ENCODE peak calls at places on chromosome 22, in six cellular contexts. One of them, this sample, is unnamed.

GRCh38 chr22:45565973-45566372 is 63.3 kb downstream of the FBLN1 start:
- DNase-seq in hepatocyte: no peak
- DNase-seq in fibroblast of mammary gland: no peak
- DNase-seq in AG04449: no peak
- DNase-seq in bronchial epithelial cell: no peak
- DNase-seq in uterus: no peak
- DNase-seq in this sample: no peak

GRCh38 chr22:38631724-38632123 is 24.5 kb downstream of the FAM227A start:
- DNase-seq in hepatocyte: no peak
- DNase-seq in fibroblast of mammary gland: no peak
- DNase-seq in AG04449: no peak
- DNase-seq in bronchial epithelial cell: no peak
- DNase-seq in uterus: no peak
- DNase-seq in this sample: no peak

GRCh38 chr22:31154975-31155374 is 5.0 kb upstream of the RNF185 start:
- DNase-seq in hepatocyte: no peak
- DNase-seq in fibroblast of mammary gland: no peak
- DNase-seq in AG04449: no peak
- DNase-seq in bronchial epithelial cell: no peak
- DNase-seq in uterus: no peak
- DNase-seq in this sample: no peak

GRCh38 chr22:32571764-32572163 is 97.2 kb downstream of the FBXO7 start:
- DNase-seq in hepatocyte: no peak
- DNase-seq in fibroblast of mammary gland: no peak
- DNase-seq in AG04449: no peak
- DNase-seq in bronchial epithelial cell: no peak
- DNase-seq in uterus: no peak
- DNase-seq in this sample: no peak

GRCh38 chr22:40414306-40414705 is 43.9 kb downstream of the SGSM3 start:
- DNase-seq in hepatocyte: no peak
- DNase-seq in fibroblast of mammary gland: peak
- DNase-seq in AG04449: no peak
- DNase-seq in bronchial epithelial cell: peak
- DNase-seq in uterus: no peak
- DNase-seq in this sample: peak

GRCh38 chr22:49567894-49568750 is 259.6 kb downstream of the BRD1 start:
- DNase-seq in hepatocyte: no peak
- DNase-seq in fibroblast of mammary gland: no peak
- DNase-seq in AG04449: no peak
- DNase-seq in bronchial epithelial cell: no peak
- DNase-seq in uterus: peak
- DNase-seq in this sample: no peak

GRCh38 chr22:37163618-37164534 is 14.2 kb upstream of the IL2RB start:
- DNase-seq in hepatocyte: no peak
- DNase-seq in fibroblast of mammary gland: no peak
- DNase-seq in AG04449: no peak
- DNase-seq in bronchial epithelial cell: no peak
- DNase-seq in uterus: no peak
- DNase-seq in this sample: no peak

GRCh38 chr22:19824197-19825015 is 30.3 kb downstream of the GNB1L start:
- DNase-seq in hepatocyte: peak
- DNase-seq in fibroblast of mammary gland: no peak
- DNase-seq in AG04449: no peak
- DNase-seq in bronchial epithelial cell: no peak
- DNase-seq in uterus: no peak
- DNase-seq in this sample: peak

GRCh38 chr22:24099661-24100060 is 81.6 kb upstream of the SUSD2 start:
- DNase-seq in hepatocyte: no peak
- DNase-seq in fibroblast of mammary gland: no peak
- DNase-seq in AG04449: no peak
- DNase-seq in bronchial epithelial cell: no peak
- DNase-seq in uterus: peak
- DNase-seq in this sample: no peak

GRCh38 chr22:18952022-18952421 is 15.9 kb upstream of the PRODH start:
- DNase-seq in hepatocyte: no peak
- DNase-seq in fibroblast of mammary gland: no peak
- DNase-seq in AG04449: no peak
- DNase-seq in bronchial epithelial cell: no peak
- DNase-seq in uterus: no peak
- DNase-seq in this sample: no peak

GRCh38 chr22:37525073-37525745 is 6.0 kb upstream of the CARD10 start:
- DNase-seq in hepatocyte: peak
- DNase-seq in fibroblast of mammary gland: peak
- DNase-seq in AG04449: peak
- DNase-seq in bronchial epithelial cell: peak
- DNase-seq in uterus: no peak
- DNase-seq in this sample: peak

DNA sequence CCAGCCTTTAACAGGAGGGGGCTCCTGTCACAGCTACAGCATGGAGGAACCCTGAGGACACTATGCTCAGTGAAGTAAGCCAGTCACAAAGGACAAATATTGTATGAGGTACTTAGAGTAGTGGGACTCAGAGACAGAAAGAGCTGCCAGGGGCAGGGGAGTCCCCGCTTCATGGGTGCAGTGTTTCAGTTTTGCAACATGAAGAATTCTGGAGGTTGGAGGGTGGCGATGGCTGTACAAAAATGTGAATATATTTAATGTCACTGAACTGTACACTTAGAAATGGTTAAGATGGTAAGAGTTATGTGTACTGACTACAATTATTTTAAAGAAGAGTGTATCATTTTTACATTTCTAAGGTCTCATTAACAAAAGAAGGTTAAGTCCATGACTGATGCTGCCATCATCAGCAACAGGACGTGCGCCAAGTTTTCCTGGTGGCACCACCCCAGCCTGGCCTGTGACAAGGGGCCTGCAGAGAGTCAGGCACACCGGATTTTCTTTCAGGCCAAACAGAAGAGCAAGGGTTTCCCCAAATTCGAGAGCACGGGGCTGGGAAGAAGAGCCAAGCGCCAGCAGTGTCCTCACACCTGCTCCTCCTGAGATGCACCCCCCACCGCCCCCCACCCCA is 22.1 kb downstream of the YPEL1 start:
- DNase-seq in hepatocyte: no peak
- DNase-seq in fibroblast of mammary gland: no peak
- DNase-seq in AG04449: no peak
- DNase-seq in bronchial epithelial cell: peak
- DNase-seq in uterus: no peak
- DNase-seq in this sample: peak
- TF ChIP-seq CTCF in hepatocyte: no peak
- TF ChIP-seq CTCF in fibroblast of mammary gland: no peak
- TF ChIP-seq CTCF in AG04449: no peak
- TF ChIP-seq CTCF in bronchial epithelial cell: no peak
- TF ChIP-seq CTCF in uterus: no peak
- TF ChIP-seq CTCF in this sample: no peak

GRCh38 chr22:35892192-35892591 is 136.4 kb downstream of the RBFOX2 start:
- DNase-seq in hepatocyte: no peak
- DNase-seq in fibroblast of mammary gland: peak
- DNase-seq in AG04449: no peak
- DNase-seq in bronchial epithelial cell: peak
- DNase-seq in uterus: peak
- DNase-seq in this sample: peak

GRCh38 chr22:35893698-35894097 is 134.9 kb downstream of the RBFOX2 start:
- DNase-seq in hepatocyte: no peak
- DNase-seq in fibroblast of mammary gland: peak
- DNase-seq in AG04449: no peak
- DNase-seq in bronchial epithelial cell: no peak
- DNase-seq in uterus: peak
- DNase-seq in this sample: no peak

GRCh38 chr22:35896306-35896705 is 132.3 kb downstream of the RBFOX2 start:
- DNase-seq in hepatocyte: no peak
- DNase-seq in fibroblast of mammary gland: no peak
- DNase-seq in AG04449: no peak
- DNase-seq in bronchial epithelial cell: peak
- DNase-seq in uterus: no peak
- DNase-seq in this sample: peak

GRCh38 chr22:35894937-35895708 is 133.5 kb downstream of the RBFOX2 start:
- DNase-seq in hepatocyte: peak
- DNase-seq in fibroblast of mammary gland: peak
- DNase-seq in AG04449: peak
- DNase-seq in bronchial epithelial cell: peak
- DNase-seq in uterus: peak
- DNase-seq in this sample: peak

GRCh38 chr22:35894464-35894878 is 134.2 kb downstream of the RBFOX2 start:
- DNase-seq in hepatocyte: no peak
- DNase-seq in fibroblast of mammary gland: no peak
- DNase-seq in AG04449: no peak
- DNase-seq in bronchial epithelial cell: no peak
- DNase-seq in uterus: peak
- DNase-seq in this sample: peak
- H3K4me3 ChIP-seq in hepatocyte: no peak
- H3K4me3 ChIP-seq in fibroblast of mammary gland: no peak
- H3K4me3 ChIP-seq in AG04449: no peak
- H3K4me3 ChIP-seq in bronchial epithelial cell: peak
- H3K4me3 ChIP-seq in uterus: peak
- H3K4me3 ChIP-seq in this sample: peak

DNA sequence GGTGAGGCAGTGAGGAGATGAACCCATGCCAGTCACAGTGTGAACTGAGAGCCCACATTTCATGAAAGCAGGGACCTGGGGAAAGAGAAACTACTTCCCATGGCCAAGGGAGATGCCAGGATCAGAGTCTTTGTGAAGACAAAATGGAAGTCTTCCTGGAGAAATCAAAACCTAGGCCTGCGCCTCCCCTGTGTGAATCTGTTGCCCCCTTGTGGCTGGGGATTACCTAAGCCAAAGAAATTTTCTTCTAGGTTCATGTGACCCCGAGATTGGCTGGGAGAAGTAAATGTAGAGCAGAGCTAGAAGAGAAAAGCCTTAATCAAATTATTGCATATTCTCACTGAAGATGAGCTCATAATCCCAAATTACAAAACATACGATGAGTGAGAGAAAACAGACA is 1075.3 kb downstream of the TBC1D22A start:
- DNase-seq in hepatocyte: peak
- DNase-seq in fibroblast of mammary gland: peak
- DNase-seq in AG04449: no peak
- DNase-seq in bronchial epithelial cell: peak
- DNase-seq in uterus: no peak
- DNase-seq in this sample: peak
- TF ChIP-seq CTCF in hepatocyte: peak
- TF ChIP-seq CTCF in fibroblast of mammary gland: peak
- TF ChIP-seq CTCF in AG04449: no peak
- TF ChIP-seq CTCF in bronchial epithelial cell: no peak
- TF ChIP-seq CTCF in uterus: no peak
- TF ChIP-seq CTCF in this sample: no peak

GRCh38 chr22:29477919-29478318 is 2.1 kb upstream of the NEFH start:
- DNase-seq in hepatocyte: no peak
- DNase-seq in fibroblast of mammary gland: no peak
- DNase-seq in AG04449: no peak
- DNase-seq in bronchial epithelial cell: no peak
- DNase-seq in uterus: no peak
- DNase-seq in this sample: no peak
- H3K4me3 ChIP-seq in hepatocyte: no peak
- H3K4me3 ChIP-seq in fibroblast of mammary gland: no peak
- H3K4me3 ChIP-seq in AG04449: no peak
- H3K4me3 ChIP-seq in bronchial epithelial cell: no peak
- H3K4me3 ChIP-seq in uterus: no peak
- H3K4me3 ChIP-seq in this sample: no peak

DNA sequence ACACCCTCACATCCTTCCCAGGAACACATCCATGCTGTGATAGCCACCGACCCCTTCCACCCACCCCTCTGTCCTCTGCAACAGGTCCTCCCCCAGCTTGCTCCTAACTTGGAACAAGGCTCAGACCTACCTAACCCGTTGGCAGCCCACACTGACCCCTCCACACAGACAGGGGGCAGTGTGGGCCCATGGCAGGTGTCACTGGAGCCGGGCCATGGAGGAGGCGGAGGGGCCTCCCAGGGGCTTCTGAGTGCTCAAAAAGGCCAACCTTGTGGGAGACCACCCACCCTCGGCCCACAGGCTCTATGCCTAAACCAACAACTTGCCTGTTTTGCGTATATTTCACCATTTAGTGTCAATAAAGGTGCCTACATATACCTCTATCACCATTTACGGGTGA is 57.0 kb downstream of the CERK start:
- DNase-seq in hepatocyte: no peak
- DNase-seq in fibroblast of mammary gland: no peak
- DNase-seq in AG04449: no peak
- DNase-seq in bronchial epithelial cell: no peak
- DNase-seq in uterus: no peak
- DNase-seq in this sample: no peak
- TF ChIP-seq CTCF in hepatocyte: no peak
- TF ChIP-seq CTCF in fibroblast of mammary gland: peak
- TF ChIP-seq CTCF in AG04449: no peak
- TF ChIP-seq CTCF in bronchial epithelial cell: peak
- TF ChIP-seq CTCF in uterus: no peak
- TF ChIP-seq CTCF in this sample: peak

This sample was measured in epithelial cell of esophagus.